ENCODE peak calls at places on chromosomes 13 and 19, in four cellular contexts. Z, O, F and M are unnamed samples.

GRCh38 chr13:34000955-34001354 is 183.0 kb downstream of the RFC3 start:
- DNase-seq in Z (no peak), O (no peak), F (no peak), M (no peak)

GRCh38 chr13:95924389-95924994 is 128.7 kb downstream of the UGGT2 start:
- DNase-seq in Z (no peak), O (no peak), F (peak; percentile 8), M (peak; percentile 5)

GRCh38 chr13:95193509-95194230 is 107.6 kb downstream of the ABCC4 start:
- DNase-seq in Z (no peak), O (no peak), F (no peak), M (no peak)

GRCh38 chr13:64546371-64546770 is 2683.8 kb downstream of the PCDH9 start:
- DNase-seq in Z (no peak), O (no peak), F (no peak), M (no peak)

GRCh38 chr13:49627831-49628652 is at the start of gene ARL11:
- DNase-seq in Z (peak; percentile 60), O (peak; percentile 39), F (no peak), M (peak; percentile 90)

GRCh38 chr19:40776966-40777794 is 867 bp upstream of the RAB4B start:
- DNase-seq in Z (peak; percentile 88), O (peak; percentile 99), F (peak; percentile 99), M (peak; percentile 96)

GRCh38 chr19:41001243-41001971 is 10.3 kb downstream of the CYP2B6 start:
- DNase-seq in Z (peak; percentile 22), O (no peak), F (no peak), M (peak; percentile 64)

GRCh38 chr19:18253716-18254115 is 20.5 kb downstream of the IQCN start:
- DNase-seq in Z (no peak), O (no peak), F (no peak), M (no peak)

GRCh38 chr19:33273065-33273736 is 29.1 kb downstream of the CEBPA start:
- DNase-seq in Z (no peak), O (no peak), F (no peak), M (no peak)

GRCh38 chr19:33273881-33274662 is 28.3 kb downstream of the CEBPA start:
- DNase-seq in Z (no peak), O (no peak), F (no peak), M (no peak)

GRCh38 chr19:33275933-33276619 is 26.3 kb downstream of the CEBPA start:
- DNase-seq in Z (no peak), O (no peak), F (no peak), M (no peak)

GRCh38 chr19:33275559-33275932 is 26.8 kb downstream of the CEBPA start:
- DNase-seq in Z (no peak), O (no peak), F (no peak), M (no peak)

DNA sequence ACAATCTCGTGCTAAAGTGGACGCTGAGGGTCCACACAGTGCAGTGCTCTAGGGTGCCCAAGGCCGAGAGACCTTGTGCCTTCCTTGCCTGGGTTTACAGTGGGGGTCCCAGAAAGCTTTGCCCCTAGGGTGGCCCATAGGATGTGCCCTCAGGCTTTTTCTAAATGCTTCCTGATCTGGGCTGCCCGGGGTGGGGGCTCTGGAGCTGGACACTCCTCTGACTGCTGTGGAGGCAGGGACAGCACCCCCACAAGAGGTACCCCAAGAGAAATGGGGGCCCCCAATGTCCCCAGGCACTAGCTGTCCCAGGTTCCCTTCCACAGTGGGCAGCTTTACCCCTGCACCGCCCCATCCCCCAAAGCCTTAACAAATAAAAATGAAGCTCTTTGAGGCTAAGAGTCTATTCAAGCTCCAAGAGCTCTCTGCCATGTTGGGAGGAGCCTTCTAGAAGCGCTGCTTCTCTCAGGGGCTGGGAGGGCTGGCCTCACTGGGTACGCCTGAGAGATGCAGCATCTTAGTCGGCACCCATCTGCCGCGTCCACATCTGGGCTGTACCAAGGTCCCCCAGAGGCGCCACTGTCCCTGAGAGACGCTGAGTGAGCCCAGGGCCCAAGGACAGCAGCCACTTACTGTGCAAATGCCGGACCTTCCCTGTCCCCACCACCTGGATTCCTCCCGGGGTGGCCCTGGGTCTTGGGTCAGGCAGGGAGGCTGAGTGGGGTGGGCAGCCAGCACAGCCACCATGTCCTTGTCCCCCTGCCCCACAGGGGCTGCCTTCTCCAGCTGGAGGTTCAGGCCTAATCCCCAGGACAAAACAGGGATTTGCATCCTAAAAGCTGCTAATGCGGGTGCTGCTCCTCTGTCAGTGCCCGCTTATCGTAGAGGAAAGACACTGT is 27.4 kb downstream of the CEBPA start:
- DNase-seq in Z (no peak), O (no peak), F (no peak), M (no peak)
- H3K4me2 ChIP-seq in Z (no peak overlapping the region), O (no peak overlapping the region), F (peak overlapping the region; percentile 42), M (no peak overlapping the region)

GRCh38 chr19:14674764-14675163 is at the start of gene ADGRE3:
- DNase-seq in Z (no peak), O (no peak), F (no peak), M (no peak)
- TF ChIP-seq JUNB in Z (no peak), O (no peak), F (no peak), M (no peak)

GRCh38 chr13:112685856-112686255 is 4.0 kb upstream of the ATP11A start:
- DNase-seq in Z (no peak), O (no peak), F (no peak), M (no peak)
- H3K4me2 ChIP-seq in Z (no peak overlapping the region), O (no peak overlapping the region), F (no peak overlapping the region), M (no peak overlapping the region)

DNA sequence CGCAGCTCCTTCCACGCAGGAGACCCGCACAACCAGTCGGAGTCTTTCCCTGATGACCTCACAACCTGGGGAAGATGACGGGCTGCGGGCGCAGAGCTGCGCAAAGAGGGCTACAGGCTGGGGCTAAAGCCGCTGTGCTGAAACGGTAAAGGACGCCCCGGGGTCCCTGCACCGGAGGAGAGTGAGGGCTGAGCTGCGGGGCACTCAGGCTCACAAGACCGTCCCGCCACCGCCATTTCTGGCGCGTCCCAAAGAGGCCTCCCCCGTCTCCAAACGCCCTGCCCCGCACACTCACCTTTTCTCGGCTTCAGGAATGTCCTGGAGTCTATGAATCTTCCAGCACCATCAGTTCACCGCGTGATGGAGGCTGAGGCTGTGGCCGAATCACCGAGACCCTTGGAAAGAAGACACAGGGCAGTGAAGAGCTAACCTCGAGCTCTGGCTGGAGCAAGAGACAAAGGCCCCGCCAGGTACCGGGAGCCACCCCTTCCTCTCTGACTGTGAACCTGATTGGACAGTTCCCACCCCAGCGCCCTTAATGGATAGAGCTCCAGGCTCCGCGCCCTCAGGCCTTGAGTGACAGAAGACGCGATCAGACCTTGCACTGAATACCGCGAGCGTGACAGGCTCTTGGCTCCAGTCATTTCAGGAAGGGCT is 41.8 kb upstream of the ZNF429 start:
- DNase-seq in Z (peak; percentile 83), O (no peak), F (no peak), M (peak; percentile 98)
- TF ChIP-seq JUNB in Z (no peak), O (no peak), F (no peak), M (no peak)

GRCh38 chr13:109152941-109153340 is 523.5 kb downstream of the MYO16 start:
- DNase-seq in Z (no peak), O (no peak), F (no peak), M (no peak)
- H3K4me2 ChIP-seq in Z (no peak overlapping the region), O (no peak overlapping the region), F (no peak overlapping the region), M (no peak overlapping the region)

GRCh38 chr19:46283771-46284170 is 13.1 kb upstream of the HIF3A start:
- DNase-seq in Z (no peak), O (no peak), F (no peak), M (no peak)

GRCh38 chr19:46287585-46287984 is 9.3 kb upstream of the HIF3A start:
- DNase-seq in Z (no peak), O (no peak), F (no peak), M (no peak)

GRCh38 chr19:46289724-46290619 is 6.9 kb upstream of the HIF3A start:
- DNase-seq in Z (no peak), O (no peak), F (no peak), M (no peak)

GRCh38 chr19:46288896-46289588 is 7.8 kb upstream of the HIF3A start:
- DNase-seq in Z (no peak), O (no peak), F (peak; percentile 74), M (no peak)

GRCh38 chr19:46284635-46285034 is 12.2 kb upstream of the HIF3A start:
- DNase-seq in Z (no peak), O (no peak), F (no peak), M (no peak)
- TF ChIP-seq JUNB in Z (no peak), O (no peak), F (no peak), M (no peak)

GRCh38 chr19:3722443-3723109 is 14.4 kb downstream of the TJP3 start:
- DNase-seq in Z (no peak), O (no peak), F (no peak), M (peak; percentile 94)
- H3K4me2 ChIP-seq in Z (no peak overlapping the region), O (no peak overlapping the region), F (peak overlapping the region; percentile 89), M (peak overlapping the region; percentile 97)

DNA sequence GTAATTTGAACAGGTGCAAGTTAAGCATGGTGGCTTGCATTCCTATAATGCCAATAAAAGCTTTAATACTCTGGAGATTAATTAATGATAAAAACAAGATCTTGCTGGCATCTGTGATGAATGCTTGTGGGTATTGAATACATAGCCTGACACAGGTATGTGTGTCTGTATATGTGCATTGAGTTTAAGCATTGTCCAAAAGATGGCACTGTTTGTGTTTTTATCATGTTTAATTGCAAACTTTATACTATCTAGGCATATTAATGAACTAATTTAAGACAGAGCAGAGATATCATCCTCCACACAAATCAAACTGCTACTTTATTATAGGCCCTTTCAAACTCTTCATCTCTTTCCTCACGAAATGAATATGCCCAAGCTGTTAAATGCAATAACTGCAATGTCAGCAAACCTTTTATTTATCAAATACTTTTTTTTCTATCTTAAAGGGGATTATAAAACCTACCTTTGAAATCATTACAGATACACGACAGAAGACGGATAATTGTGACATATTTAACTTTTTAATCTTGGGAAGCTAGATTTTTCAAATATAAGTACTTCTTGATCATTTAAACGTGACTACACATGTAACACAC is 86.5 kb downstream of the TNFSF11 start:
- DNase-seq in Z (no peak), O (no peak), F (no peak), M (no peak)
- TF ChIP-seq JUNB in Z (no peak), O (no peak), F (no peak), M (no peak)

DNA sequence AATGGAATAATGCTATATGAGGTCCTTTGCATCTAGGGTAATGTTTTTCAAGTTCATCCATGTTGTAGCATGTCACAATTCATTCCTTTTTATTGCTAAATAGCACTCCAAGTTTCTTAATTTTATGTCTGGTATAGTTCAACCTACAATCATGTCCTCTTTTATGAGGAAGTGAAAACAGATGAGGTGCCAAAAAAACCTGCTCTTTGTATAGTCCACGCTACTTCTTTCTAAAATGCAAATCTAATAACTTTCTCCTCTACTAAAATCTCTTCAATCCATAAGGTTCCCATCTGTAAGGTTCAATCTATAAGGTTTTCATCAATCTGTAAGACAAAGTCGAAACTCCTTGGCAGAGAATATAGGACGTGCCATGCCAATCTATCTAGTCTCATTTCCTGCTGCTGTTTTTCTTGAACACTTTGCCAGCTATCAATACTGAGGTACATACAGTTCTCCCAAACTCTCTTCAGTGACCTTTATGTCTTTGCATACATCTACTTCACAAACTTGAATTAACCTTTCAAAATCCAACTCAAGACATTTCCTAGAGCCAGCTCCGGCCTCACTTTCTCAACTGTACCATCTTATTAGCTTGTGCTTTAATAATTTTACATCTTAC is 33.7 kb downstream of the INTS6 start:
- DNase-seq in Z (no peak), O (no peak), F (no peak), M (no peak)
- H3K4me2 ChIP-seq in Z (no peak overlapping the region), O (peak overlapping the region; percentile 56), F (no peak overlapping the region), M (no peak overlapping the region)